ENCODE peak calls at places on chromosomes 13 and 19, in four cellular contexts. One of them, this sample, is unnamed.

GRCh38 chr13:85997587-85997986 is 198.4 kb upstream of the SLITRK6 start:
- DNase-seq in testis: no peak
- DNase-seq in lung: no peak
- DNase-seq in M059J: peak
- DNase-seq in this sample: no peak

GRCh38 chr19:8005534-8006256 is at the start of gene ELAVL1:
- DNase-seq in testis: peak
- DNase-seq in lung: peak
- DNase-seq in M059J: peak
- DNase-seq in this sample: peak

GRCh38 chr19:7676854-7677253 is at the start of gene MCEMP1:
- DNase-seq in testis: no peak
- DNase-seq in lung: peak
- DNase-seq in M059J: no peak
- DNase-seq in this sample: no peak

GRCh38 chr19:37692956-37693660 is 26.5 kb downstream of the ZNF607 start:
- DNase-seq in testis: no peak
- DNase-seq in lung: no peak
- DNase-seq in M059J: no peak
- DNase-seq in this sample: no peak

GRCh38 chr13:79990048-79990447 is 350.9 kb downstream of the SPRY2 start:
- DNase-seq in testis: no peak
- DNase-seq in lung: no peak
- DNase-seq in M059J: peak
- DNase-seq in this sample: no peak

GRCh38 chr19:38004505-38005223 is 97.7 kb downstream of the SIPA1L3 start:
- DNase-seq in testis: peak
- DNase-seq in lung: peak
- DNase-seq in M059J: peak
- DNase-seq in this sample: peak

GRCh38 chr19:18340990-18341868 is 831 bp downstream of the PGPEP1 start:
- DNase-seq in testis: peak
- DNase-seq in lung: peak
- DNase-seq in M059J: peak
- DNase-seq in this sample: no peak

GRCh38 chr13:112756511-112756966 is 66.7 kb downstream of the ATP11A start:
- DNase-seq in testis: no peak
- DNase-seq in lung: no peak
- DNase-seq in M059J: no peak
- DNase-seq in this sample: no peak

GRCh38 chr13:30103161-30103858 is 204.0 kb downstream of the KATNAL1 start:
- DNase-seq in testis: no peak
- DNase-seq in lung: no peak
- DNase-seq in M059J: no peak
- DNase-seq in this sample: no peak

GRCh38 chr19:40530091-40530901 is 46.4 kb upstream of the SHKBP1 start:
- DNase-seq in testis: peak
- DNase-seq in lung: no peak
- DNase-seq in M059J: no peak
- DNase-seq in this sample: no peak

This sample was measured in astrocyte of the cerebellum.